ENCODE peak calls at places on chromosomes 12 and 14, in six cellular contexts. J is HepG2, S is GM12878, H is GM12891, O is K562, L is H1. Y is an unnamed sample.

GRCh38 chr12:13173537-13173936 is 23.0 kb upstream of the EMP1 start:
- DNase-seq in J (no peak), S (peak), H (peak), O (no peak), L (no peak), Y (peak)

GRCh38 chr14:93112891-93113677 is 2.6 kb downstream of the ITPK1 start:
- DNase-seq in J (peak), S (peak), H (no peak), O (peak), L (no peak), Y (peak)

GRCh38 chr12:3366451-3367155 is 124.4 kb upstream of the PRMT8 start:
- DNase-seq in J (no peak), S (no peak), H (no peak), O (no peak), L (no peak), Y (no peak)

GRCh38 chr12:25436206-25436912 is 116.7 kb downstream of the LMNTD1 start:
- DNase-seq in J (peak), S (peak), H (no peak), O (peak), L (no peak), Y (no peak)

GRCh38 chr14:102213984-102214658 is 74.4 kb downstream of the WDR20 start:
- DNase-seq in J (no peak), S (no peak), H (no peak), O (no peak), L (no peak), Y (no peak)

GRCh38 chr12:28711411-28711810 is 437.7 kb upstream of the FAR2 start:
- DNase-seq in J (no peak), S (no peak), H (no peak), O (no peak), L (no peak), Y (no peak)

GRCh38 chr12:43169115-43169681 is 382.8 kb downstream of the ADAMTS20 start:
- DNase-seq in J (no peak), S (no peak), H (no peak), O (no peak), L (no peak), Y (no peak)

GRCh38 chr14:32593290-32593942 is 264.3 kb downstream of the AKAP6 start:
- DNase-seq in J (no peak), S (no peak), H (no peak), O (no peak), L (no peak), Y (no peak)

GRCh38 chr12:52499836-52500560 is 6.9 kb upstream of the KRT6A start:
- DNase-seq in J (no peak), S (no peak), H (no peak), O (no peak), L (no peak), Y (no peak)

GRCh38 chr12:95322335-95322734 is 104.7 kb downstream of the VEZT start:
- DNase-seq in J (no peak), S (no peak), H (no peak), O (no peak), L (no peak), Y (no peak)

GRCh38 chr12:46219892-46220655 is 48.8 kb downstream of the SLC38A1 start:
- DNase-seq in J (peak), S (no peak), H (no peak), O (peak), L (no peak), Y (no peak)

GRCh38 chr14:73283592-73284379 is 46.5 kb downstream of the PAPLN start:
- DNase-seq in J (no peak), S (no peak), H (no peak), O (no peak), L (peak), Y (no peak)

GRCh38 chr12:107247650-107248049 is 154.3 kb upstream of the CRY1 start:
- DNase-seq in J (no peak), S (no peak), H (no peak), O (no peak), L (no peak), Y (no peak)

GRCh38 chr12:132507656-132508055 is 17.7 kb downstream of the FBRSL1 start:
- DNase-seq in J (no peak), S (no peak), H (no peak), O (no peak), L (no peak), Y (no peak)

GRCh38 chr14:77649326-77649725 is 32.9 kb upstream of the SPTLC2 start:
- DNase-seq in J (no peak), S (no peak), H (no peak), O (no peak), L (no peak), Y (no peak)
- TF ChIP-seq TAF1 in J (no peak), S (no peak), H (no peak), O (no peak), L (no peak), Y (no peak)

GRCh38 chr12:56803750-56804149 is 40.6 kb downstream of the HSD17B6 start:
- DNase-seq in J (no peak), S (no peak), H (no peak), O (no peak), L (no peak), Y (no peak)
- TF ChIP-seq POLR2AphosphoS5 in J (no peak), S (no peak), H (no peak), O (no peak), L (no peak), Y (no peak)

GRCh38 chr12:27284021-27284420 is 39.9 kb downstream of the STK38L start:
- DNase-seq in J (no peak), S (no peak), H (no peak), O (no peak), L (no peak), Y (no peak)

GRCh38 chr12:27285395-27285794 is 41.3 kb downstream of the STK38L start:
- DNase-seq in J (no peak), S (no peak), H (no peak), O (no peak), L (no peak), Y (no peak)

GRCh38 chr12:27289414-27289813 is 43.2 kb upstream of the BMAL2 start:
- DNase-seq in J (no peak), S (no peak), H (no peak), O (no peak), L (no peak), Y (no peak)

GRCh38 chr12:27280412-27280811 is 36.3 kb downstream of the STK38L start:
- DNase-seq in J (no peak), S (no peak), H (no peak), O (no peak), L (no peak), Y (no peak)

GRCh38 chr12:27284751-27285150 is 40.7 kb downstream of the STK38L start:
- DNase-seq in J (no peak), S (peak), H (no peak), O (no peak), L (no peak), Y (no peak)
- TF ChIP-seq POLR2A in J (no peak), S (no peak), H (no peak), O (no peak), L (no peak), Y (no peak)

GRCh38 chr12:66197413-66198055 is 8.5 kb downstream of the IRAK3 start:
- DNase-seq in J (no peak), S (no peak), H (no peak), O (no peak), L (no peak), Y (no peak)
- TF ChIP-seq TAF1 in J (no peak), S (no peak), H (no peak), O (no peak), L (no peak), Y (no peak)

GRCh38 chr14:77478796-77479195 is 19.8 kb downstream of the ISM2 start:
- DNase-seq in J (no peak), S (peak), H (peak), O (no peak), L (no peak), Y (peak)
- TF ChIP-seq POLR2AphosphoS5 in J (no peak), S (no peak), H (no peak), O (no peak), L (no peak), Y (no peak)

GRCh38 chr12:57941165-57941894 is at the start of gene ATP23:
- DNase-seq in J (peak), S (peak), H (peak), O (peak), L (peak), Y (peak)
- TF ChIP-seq POLR2A in J (peak), S (peak), H (peak), O (peak), L (peak), Y (peak)

Y was measured in GM12892.